ENCODE peak calls at places on chromosomes 11 and 22, in five cellular contexts. F, E, G, K and U are unnamed samples.

GRCh38 chr22:26792522-26792921 is 135.1 kb downstream of the MIAT start:
- DNase-seq in F (no peak), G (no peak), E (no peak), K (no peak), U (no peak)

GRCh38 chr11:5090668-5091067 is 21.3 kb downstream of the OR52E1 start:
- DNase-seq in G (no peak), F (no peak), E (no peak), K (no peak), U (no peak)

GRCh38 chr11:93902921-93903320 is 52.5 kb upstream of the VSTM5 start:
- DNase-seq in E (no peak), K (no peak), F (no peak), G (no peak), U (no peak)

GRCh38 chr22:21659864-21660525 is 5.8 kb upstream of the PPIL2 start:
- DNase-seq in G (no peak), F (no peak), K (no peak), E (no peak), U (no peak)

GRCh38 chr11:75272391-75272790 is 31.8 kb downstream of the TPBGL start:
- DNase-seq in G (no peak), F (no peak), K (peak), E (no peak), U (no peak)

GRCh38 chr11:8577791-8578581 is 16.0 kb downstream of the STK33 start:
- DNase-seq in G (no peak), K (no peak), E (no peak), F (no peak), U (no peak)

GRCh38 chr11:133930767-133931448 is 25.9 kb downstream of the IGSF9B start:
- DNase-seq in K (no peak), E (no peak), G (no peak), F (no peak), U (no peak)

GRCh38 chr22:36258750-36259619 is 6.1 kb downstream of the APOL1 start:
- DNase-seq in K (no peak), G (peak), E (no peak), F (no peak), U (no peak)

GRCh38 chr11:66488957-66489356 is 8.7 kb downstream of the DPP3 start:
- DNase-seq in E (no peak), F (no peak), K (no peak), G (peak), U (no peak)

GRCh38 chr11:35088226-35088625 is 50.7 kb upstream of the CD44 start:
- DNase-seq in F (no peak), E (no peak), K (no peak), G (no peak), U (no peak)

GRCh38 chr11:75347781-75348613 is 3.5 kb downstream of the ARRB1 start:
- DNase-seq in G (no peak), E (peak), F (peak), K (peak), U (no peak)

GRCh38 chr11:30617762-30618161 is 31.6 kb upstream of the MPPED2 start:
- DNase-seq in K (no peak), E (no peak), F (no peak), G (no peak), U (no peak)

GRCh38 chr11:110168404-110168803 is 75.2 kb downstream of the ZC3H12C start:
- DNase-seq in E (no peak), K (no peak), G (no peak), F (no peak), U (no peak)

GRCh38 chr11:3627291-3627690 is 14.5 kb downstream of the ART5 start:
- DNase-seq in E (no peak), K (no peak), F (peak), G (peak), U (peak)

GRCh38 chr11:96338910-96339703 is 3.9 kb downstream of the MAML2 start:
- DNase-seq in K (peak), E (peak), G (peak), F (no peak), U (no peak)

GRCh38 chr22:24416095-24416494 is 11.3 kb upstream of the ADORA2A start:
- DNase-seq in F (no peak), E (no peak), K (no peak), G (no peak), U (no peak)

GRCh38 chr22:37563153-37564081 is 3.1 kb downstream of the CDC42EP1 start:
- DNase-seq in F (peak), E (peak), G (peak), K (peak), U (peak)

GRCh38 chr22:38755155-38755910 is 465 bp downstream of the SUN2 start:
- DNase-seq in G (peak), K (peak), E (peak), F (no peak), U (no peak)

GRCh38 chr22:37486224-37486845 is at the start of gene MFNG:
- DNase-seq in E (no peak), G (peak), F (no peak), K (no peak), U (no peak)

GRCh38 chr22:40203568-40203967 is 25.8 kb downstream of the TNRC6B start:
- DNase-seq in G (no peak), E (no peak), F (no peak), K (no peak), U (no peak)

GRCh38 chr11:84564180-84564866 is 1062.8 kb downstream of the DLG2 start:
- DNase-seq in E (no peak), F (no peak), K (no peak), G (no peak), U (peak)

GRCh38 chr11:128852327-128853023 is 14.6 kb downstream of the KCNJ1 start:
- DNase-seq in E (no peak), G (no peak), K (peak), F (no peak), U (peak)

GRCh38 chr11:126992065-126992803 is 8.3 kb downstream of the KIRREL3 start:
- DNase-seq in E (peak), G (no peak), F (peak), K (no peak), U (peak)

DNA sequence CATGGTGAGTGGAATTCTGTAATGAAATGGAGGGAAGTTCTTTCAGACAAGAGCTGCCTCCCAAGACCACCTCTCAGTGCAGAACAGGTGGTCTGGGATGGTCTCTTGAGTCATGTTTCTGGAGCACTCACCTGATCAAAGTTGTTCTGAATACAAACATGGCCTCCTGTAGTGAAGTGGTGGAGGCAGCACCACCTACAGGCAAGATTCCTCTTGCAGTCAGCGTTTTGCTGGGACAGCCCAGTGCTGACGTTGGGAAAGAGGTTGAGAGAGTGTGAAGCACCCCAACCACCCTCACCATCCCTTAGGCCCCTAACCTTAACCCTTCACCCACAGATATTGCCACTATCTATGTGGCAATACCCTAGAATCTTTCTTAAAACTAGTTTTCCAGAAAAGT is 371.4 kb downstream of the CADM1 start:
- DNase-seq in K (no peak), E (no peak), G (no peak), F (no peak), U (no peak)
- TF ChIP-seq CTCF in K (no peak), E (no peak), G (peak), F (peak), U (peak)

DNA sequence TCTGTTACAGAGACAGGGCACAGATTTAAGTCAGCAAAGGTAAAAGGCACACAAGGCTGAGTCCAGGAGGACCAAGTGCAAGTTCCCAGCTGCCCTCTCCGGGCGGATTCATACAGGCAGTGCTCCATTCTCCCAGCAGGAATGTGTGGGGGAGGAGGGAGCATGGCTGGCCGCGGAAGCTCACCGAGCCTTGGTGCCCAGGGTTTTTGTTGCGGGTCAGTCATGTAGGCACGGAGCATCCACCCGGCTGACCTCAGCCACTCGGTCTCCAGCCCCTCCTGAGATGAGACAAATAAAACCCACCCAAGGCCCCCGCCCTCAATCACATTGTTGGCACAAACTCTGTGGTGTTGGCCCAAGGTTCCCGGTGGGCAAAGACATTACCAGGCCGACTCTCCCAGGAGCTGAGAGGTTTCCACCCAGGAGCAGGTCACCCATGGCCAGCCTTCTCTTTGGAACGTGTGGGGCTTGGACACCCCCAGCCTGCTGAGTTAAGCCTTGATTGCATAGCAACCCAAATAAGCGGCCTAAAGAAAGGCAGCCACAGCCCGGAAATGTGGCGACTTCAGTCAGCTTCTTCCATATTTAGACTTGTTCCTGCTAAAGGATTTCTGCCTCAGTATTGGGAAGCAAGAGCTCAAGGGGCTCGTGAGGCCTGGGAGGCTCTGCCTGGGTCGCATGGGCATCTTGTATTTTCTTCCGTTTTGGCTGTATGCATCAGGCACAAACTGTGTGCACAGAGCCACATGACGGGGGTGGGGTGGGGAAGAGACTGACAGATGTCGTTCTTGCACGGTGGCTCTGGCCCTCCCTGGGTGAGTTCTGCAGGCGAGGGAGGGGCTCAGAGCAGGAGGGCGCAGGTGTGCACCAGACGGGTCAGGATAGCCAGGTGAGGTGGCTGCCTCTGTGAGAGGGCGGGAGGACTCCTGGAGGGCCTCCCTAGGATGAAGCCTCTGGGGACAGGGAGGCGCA is 63.0 kb downstream of the ARHGAP8 start:
- DNase-seq in G (peak), E (no peak), F (no peak), K (no peak), U (no peak)
- H3K4me3 ChIP-seq in G (no peak), E (no peak), F (no peak), K (no peak), U (no peak)

GRCh38 chr11:282630-283360 is 4.6 kb downstream of the NLRP6 start:
- DNase-seq in G (peak), K (peak), F (no peak), E (no peak), U (no peak)
- TF ChIP-seq CTCF in G (no peak), K (no peak), F (no peak), E (no peak), U (no peak)

GRCh38 chr11:65307298-65308229 is 7.1 kb upstream of the CDC42EP2 start:
- DNase-seq in K (no peak), G (no peak), F (no peak), E (no peak), U (no peak)
- H3K4me3 ChIP-seq in K (no peak), G (no peak), F (no peak), E (no peak), U (no peak)

GRCh38 chr11:62791501-62792192 is at the start of gene TMEM223:
- DNase-seq in K (peak), E (peak), G (peak), F (no peak), U (no peak)
- TF ChIP-seq CTCF in K (no peak), E (no peak), G (no peak), F (peak), U (no peak)

GRCh38 chr11:61923166-61924015 is 6.0 kb upstream of the RAB3IL1 start:
- DNase-seq in E (no peak), F (no peak), K (peak), G (peak), U (no peak)
- H3K4me3 ChIP-seq in E (no peak), F (no peak), K (no peak), G (no peak), U (no peak)

DNA sequence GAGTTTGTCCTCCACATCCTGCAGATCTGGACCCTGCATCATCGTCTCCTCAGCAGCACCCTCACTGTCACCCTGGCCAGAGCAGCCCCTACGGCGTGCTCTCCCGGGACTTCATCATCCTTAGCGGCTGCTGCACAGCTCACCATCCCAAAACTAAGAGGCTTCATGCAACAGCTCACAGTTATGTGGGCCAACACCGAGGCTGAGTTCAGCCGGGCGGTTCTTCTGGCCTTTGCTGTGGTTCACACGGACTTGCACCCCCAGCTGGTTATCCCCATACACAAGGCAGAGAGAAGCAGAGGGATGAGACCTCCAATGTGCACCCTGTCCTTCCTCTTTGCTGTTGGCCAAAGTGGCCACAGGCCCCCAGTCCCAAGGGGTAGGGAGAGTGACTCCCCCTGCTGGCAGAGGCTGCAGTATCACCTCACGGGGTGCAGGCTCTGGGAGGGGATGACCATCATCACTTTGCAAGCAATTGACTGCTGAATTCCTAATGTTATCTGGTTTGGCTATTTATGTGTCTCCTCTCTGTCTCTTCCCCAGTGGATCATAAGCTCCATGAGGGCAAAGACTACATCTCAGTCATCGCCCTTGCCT is 276.8 kb downstream of the BRD1 start:
- DNase-seq in G (no peak), E (no peak), F (no peak), K (no peak), U (no peak)
- TF ChIP-seq CTCF in G (no peak), E (peak), F (no peak), K (no peak), U (no peak)

GRCh38 chr22:49789289-49790141 is 38.2 kb downstream of the BRD1 start:
- DNase-seq in G (peak), E (no peak), K (no peak), F (no peak), U (no peak)
- H3K4me3 ChIP-seq in G (peak), E (no peak), K (peak), F (no peak), U (no peak)

GRCh38 chr11:125675196-125675595 is 5.5 kb downstream of the ACRV1 start:
- DNase-seq in E (no peak), G (no peak), F (no peak), K (no peak), U (no peak)

GRCh38 chr11:125679837-125680236 is 810 bp downstream of the ACRV1 start:
- DNase-seq in F (no peak), E (no peak), K (no peak), G (no peak), U (no peak)

GRCh38 chr11:125674210-125674609 is 6.4 kb downstream of the ACRV1 start:
- DNase-seq in G (no peak), E (no peak), K (no peak), F (no peak), U (no peak)

GRCh38 chr11:125680747-125681146 is at the start of gene ACRV1:
- DNase-seq in K (no peak), E (no peak), F (no peak), G (no peak), U (no peak)

GRCh38 chr11:125679397-125679796 is 1.2 kb downstream of the ACRV1 start:
- DNase-seq in F (no peak), E (no peak), K (no peak), G (no peak), U (no peak)
- TF ChIP-seq CTCF in F (no peak), E (peak), K (no peak), G (no peak), U (peak)

DNA sequence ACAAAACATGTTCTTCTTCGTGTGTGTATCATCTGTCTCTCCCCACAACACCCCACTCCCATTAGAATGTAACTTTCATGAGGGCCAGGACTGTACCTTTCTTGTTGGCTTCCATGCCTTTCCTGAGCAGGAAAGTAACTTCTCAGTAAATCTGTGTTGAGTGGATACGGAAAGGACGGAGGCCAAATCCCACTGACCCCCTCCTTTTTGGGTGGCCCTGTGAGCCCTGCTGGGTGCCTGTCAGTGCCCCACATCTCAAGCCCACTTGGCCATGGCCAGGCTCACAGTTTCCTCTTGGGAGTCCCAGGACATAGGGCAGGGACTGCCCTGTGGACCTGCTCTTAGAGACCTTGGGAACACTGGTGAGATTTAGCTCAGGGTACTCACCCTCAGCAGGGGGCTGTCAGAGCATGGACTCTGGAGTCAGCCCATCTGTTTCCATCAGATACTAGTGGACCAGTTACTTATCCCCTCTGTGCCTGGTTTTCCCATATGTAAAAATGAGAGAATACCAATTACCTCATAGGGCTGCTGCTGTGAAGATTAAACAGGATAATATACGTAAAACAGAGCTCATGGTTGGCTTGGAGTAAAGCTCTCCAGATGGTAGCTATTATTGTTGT is 1.1 kb upstream of the C11orf96 start:
- DNase-seq in K (no peak), E (no peak), F (no peak), G (no peak), U (no peak)
- H3K4me3 ChIP-seq in K (peak), E (no peak), F (peak), G (peak), U (no peak)